ENCODE peak calls at places on chromosomes 16 and 17, in seven cellular contexts. H is brain microvascular endothelial cell, B is tibial nerve, U is left lung, D is lower leg skin, R is AG04450, Z is GM10248. P is an unnamed sample.
A peak's percentile ranks its signal among the peaks of the same experiment; 100 is the strongest.

GRCh38 chr17:74354561-74354960 is 7.1 kb downstream of the BTBD17 start:
- DNase-seq in H (no peak), B (no peak), U (no peak), D (no peak), R (no peak), Z (no peak), P (no peak)

GRCh38 chr16:16017812-16018211 is 68.4 kb downstream of the ABCC1 start:
- DNase-seq in H (no peak), B (no peak), U (no peak), D (no peak), R (no peak), Z (no peak), P (no peak)

GRCh38 chr17:35082073-35082657 is 18.7 kb upstream of the RFFL start:
- DNase-seq in H (peak; percentile 43), B (no peak), U (no peak), D (no peak), R (peak; percentile 52), Z (no peak), P (no peak)

GRCh38 chr16:1771072-1771863 is at the start of gene NME3:
- DNase-seq in H (peak; percentile 56), B (peak; percentile 74), U (peak; percentile 78), D (peak; percentile 74), R (no peak), Z (peak; percentile 88), P (peak; percentile 56)

GRCh38 chr16:58730724-58731370 is 3.3 kb downstream of the GOT2 start:
- DNase-seq in H (no peak), B (no peak), U (no peak), D (no peak), R (no peak), Z (no peak), P (no peak)

GRCh38 chr16:2149630-2150417 is 1.4 kb downstream of the RAB26 start:
- DNase-seq in H (no peak), B (no peak), U (no peak), D (no peak), R (no peak), Z (no peak), P (no peak)

GRCh38 chr17:80425835-80426426 is 11.0 kb downstream of the ENDOV start:
- DNase-seq in H (no peak), B (no peak), U (no peak), D (no peak), R (no peak), Z (no peak), P (no peak)

GRCh38 chr16:23104032-23104955 is 45.0 kb downstream of the USP31 start:
- DNase-seq in H (no peak), B (no peak), U (no peak), D (no peak), R (no peak), Z (no peak), P (no peak)

GRCh38 chr17:5619088-5619740 is 34.9 kb upstream of the NLRP1 start:
- DNase-seq in H (no peak), B (no peak), U (no peak), D (no peak), R (no peak), Z (peak; percentile 28), P (no peak)

GRCh38 chr17:75005291-75005690 is 7.2 kb upstream of the MRPL58 start:
- DNase-seq in H (no peak), B (no peak), U (no peak), D (no peak), R (no peak), Z (no peak), P (no peak)

GRCh38 chr16:10806698-10807097 is 11.9 kb downstream of the TVP23A start:
- DNase-seq in H (no peak), B (no peak), U (no peak), D (no peak), R (no peak), Z (no peak), P (no peak)

GRCh38 chr17:21020622-21021021 is 22.2 kb downstream of the USP22 start:
- DNase-seq in H (no peak), B (no peak), U (no peak), D (no peak), R (no peak), Z (no peak), P (no peak)

GRCh38 chr17:79075433-79075805 is 795 bp downstream of the ENGASE start:
- DNase-seq in H (no peak), B (no peak), U (no peak), D (no peak), R (no peak), Z (no peak), P (no peak)

GRCh38 chr17:46822388-46822921 is 4.0 kb upstream of the WNT3 start:
- DNase-seq in H (no peak), B (no peak), U (no peak), D (no peak), R (no peak), Z (peak; percentile 57), P (no peak)

GRCh38 chr16:53089434-53090270 is 34.9 kb downstream of the CHD9 start:
- DNase-seq in H (no peak), B (no peak), U (no peak), D (peak; percentile 47), R (no peak), Z (no peak), P (no peak)

GRCh38 chr16:66539628-66540469 is 10.1 kb downstream of the TK2 start:
- DNase-seq in H (peak; percentile 50), B (no peak), U (no peak), D (no peak), R (no peak), Z (no peak), P (no peak)

GRCh38 chr17:59753522-59754467 is 46.3 kb downstream of the VMP1 start:
- DNase-seq in H (peak; percentile 74), B (no peak), U (no peak), D (no peak), R (peak; percentile 84), Z (peak; percentile 72), P (no peak)

GRCh38 chr16:5639531-5639930 is 541.9 kb upstream of the EEF2KMT start:
- DNase-seq in H (no peak), B (no peak), U (no peak), D (no peak), R (no peak), Z (no peak), P (no peak)

GRCh38 chr16:5634781-5635180 is 537.2 kb upstream of the EEF2KMT start:
- DNase-seq in H (no peak), B (no peak), U (no peak), D (no peak), R (no peak), Z (no peak), P (no peak)

GRCh38 chr16:5633845-5634440 is 536.3 kb upstream of the EEF2KMT start:
- DNase-seq in H (peak; percentile 0), B (no peak), U (no peak), D (no peak), R (no peak), Z (peak; percentile 46), P (no peak)
- TF ChIP-seq CTCF in H (peak; percentile 22), B (peak; percentile 16), U (peak; percentile 31), D (no peak), R (peak; percentile 18), Z (peak; percentile 35), P (peak; percentile 13)

DNA sequence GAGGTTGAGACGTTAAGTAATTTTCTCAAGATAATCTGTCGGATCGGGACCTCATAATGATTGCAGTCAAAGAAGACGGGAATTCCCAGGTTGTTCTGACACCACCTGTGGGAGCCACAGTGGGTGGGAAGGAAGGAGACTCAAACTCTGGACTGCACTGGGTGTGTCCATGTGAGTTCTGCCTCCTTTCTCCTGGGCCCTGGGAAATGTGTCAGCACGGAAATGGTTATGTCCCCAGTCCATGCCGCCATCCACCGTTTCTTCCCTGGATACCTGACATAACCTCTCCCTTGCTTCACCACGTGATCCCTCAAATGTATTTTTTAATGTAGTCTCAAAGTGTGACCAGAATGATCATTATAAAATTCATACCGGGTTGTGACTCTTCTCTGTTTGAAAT is 819.8 kb upstream of the EEF2KMT start:
- DNase-seq in H (no peak), B (no peak), U (no peak), D (no peak), R (no peak), Z (no peak), P (no peak)
- TF ChIP-seq CTCF in H (no peak), B (no peak), U (no peak), D (no peak), R (no peak), Z (no peak), P (no peak)

GRCh38 chr16:81424761-81425160 is 19.8 kb upstream of the CMIP start:
- DNase-seq in H (no peak), B (no peak), U (no peak), D (no peak), R (no peak), Z (no peak), P (no peak)

GRCh38 chr16:81427245-81427644 is 17.4 kb upstream of the CMIP start:
- DNase-seq in H (no peak), B (no peak), U (no peak), D (no peak), R (no peak), Z (no peak), P (no peak)

GRCh38 chr16:81432899-81433560 is 11.6 kb upstream of the CMIP start:
- DNase-seq in H (no peak), B (no peak), U (no peak), D (no peak), R (no peak), Z (no peak), P (no peak)

GRCh38 chr16:81431554-81432353 is 12.9 kb upstream of the CMIP start:
- DNase-seq in H (peak; percentile 62), B (no peak), U (peak; percentile 66), D (peak; percentile 40), R (peak; percentile 20), Z (no peak), P (no peak)

DNA sequence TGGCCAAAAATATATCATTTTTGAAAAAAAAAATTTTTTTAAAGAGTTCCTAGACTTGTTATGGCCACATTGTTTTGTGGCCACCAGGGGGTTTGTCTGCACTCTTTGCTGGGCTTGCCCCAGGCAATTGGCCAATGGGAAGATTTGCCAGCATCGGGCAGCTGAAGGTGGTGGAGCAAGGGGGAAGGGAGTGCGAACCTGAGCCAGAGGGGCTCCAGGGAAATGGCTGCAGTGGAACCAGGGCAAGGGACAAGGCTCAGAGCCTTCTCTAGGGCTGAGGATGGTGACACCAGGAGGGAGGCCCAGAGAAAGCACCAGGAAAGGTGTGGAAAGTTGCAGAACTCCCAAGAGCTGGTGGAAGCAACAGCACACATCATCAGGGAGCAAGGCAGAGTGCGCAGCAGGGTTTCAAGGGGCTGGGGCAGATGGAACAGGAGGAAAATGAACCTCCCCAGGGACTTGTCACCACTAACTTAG is 15.5 kb upstream of the CMIP start:
- DNase-seq in H (peak; percentile 53), B (no peak), U (no peak), D (no peak), R (no peak), Z (no peak), P (no peak)
- TF ChIP-seq CTCF in H (peak; percentile 78), B (peak; percentile 22), U (peak; percentile 26), D (no peak), R (peak; percentile 68), Z (peak; percentile 25), P (peak; percentile 58)

DNA sequence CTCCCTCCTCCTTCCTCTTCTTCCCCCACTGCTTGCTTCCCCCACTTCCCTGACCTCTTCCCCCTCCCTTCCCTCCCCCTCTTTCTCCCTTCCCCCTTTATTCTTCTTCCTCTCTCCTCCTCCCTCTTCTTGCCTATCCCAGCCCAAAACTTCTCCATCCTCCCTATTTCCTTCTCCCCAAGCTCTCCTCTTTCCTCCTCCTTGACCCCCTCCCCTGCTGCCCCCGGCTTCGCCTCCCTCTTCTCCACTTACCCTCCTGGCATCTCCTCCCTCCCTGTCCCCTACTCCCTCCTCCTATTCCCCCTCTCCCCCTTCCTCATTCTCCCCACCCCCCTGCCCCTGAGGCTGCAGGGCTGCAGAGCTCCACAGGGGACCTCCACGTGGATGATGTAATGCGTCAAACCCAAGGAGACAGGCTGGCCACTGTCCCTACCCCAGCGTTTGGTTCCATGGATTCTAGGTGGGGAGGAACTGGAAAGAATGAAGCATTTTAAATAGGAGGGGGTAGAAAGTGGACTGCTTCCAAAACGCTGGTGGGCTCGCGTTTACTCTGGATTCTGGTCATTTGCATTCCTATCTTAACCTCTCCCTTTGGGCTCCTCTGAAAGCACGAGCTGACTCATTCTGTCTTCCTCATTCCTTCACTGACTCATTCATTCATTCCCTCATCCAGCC is 687 bp upstream of the COTL1 start:
- DNase-seq in H (peak; percentile 94), B (no peak), U (no peak), D (no peak), R (peak; percentile 90), Z (no peak), P (no peak)
- TF ChIP-seq CTCF in H (peak; percentile 28), B (no peak), U (no peak), D (no peak), R (peak; percentile 22), Z (no peak), P (no peak)

P was measured in mesothelial cell of epicardium.